ENCODE peak calls at places on chromosomes 3 and 15, in nine cellular contexts. L is A172, H is iPS-NIHi11, O is OCI-M1, A is ELR, P is GM12865, S is astrocyte of the spinal cord, J is ACHN, Q is mesothelial cell of epicardium. D is an unnamed sample.

GRCh38 chr15:68789921-68790575 is 30.6 kb downstream of the ANP32A start:
- DNase-seq in S (peak), Q (no peak), J (no peak), A (no peak), O (no peak), H (peak), P (no peak), L (no peak), D (no peak)

GRCh38 chr3:149471991-149472390 is 2.5 kb upstream of the TM4SF4 start:
- DNase-seq in H (no peak), S (no peak), P (no peak), Q (no peak), L (no peak), O (no peak), J (peak), A (peak), D (no peak)

GRCh38 chr3:110900583-110900982 is 171.0 kb upstream of the NECTIN3 start:
- DNase-seq in L (peak), Q (no peak), J (no peak), P (no peak), S (peak), A (peak), H (no peak), O (no peak), D (no peak)

GRCh38 chr3:35438101-35438500 is 201.2 kb upstream of the ARPP21 start:
- DNase-seq in P (no peak), Q (no peak), J (no peak), A (no peak), L (no peak), H (no peak), S (no peak), O (no peak), D (no peak)

GRCh38 chr3:124818398-124819150 is 68.6 kb downstream of the ITGB5 start:
- DNase-seq in L (no peak), P (no peak), O (no peak), Q (no peak), S (peak), J (no peak), A (no peak), H (no peak), D (no peak)

GRCh38 chr15:33242165-33242564 is 47.7 kb upstream of the FMN1 start:
- DNase-seq in H (peak), A (peak), P (no peak), J (peak), S (peak), O (no peak), L (peak), Q (no peak), D (no peak)

GRCh38 chr3:31922962-31923361 is 58.1 kb downstream of the OSBPL10 start:
- DNase-seq in P (no peak), H (no peak), O (no peak), Q (no peak), S (peak), L (no peak), A (no peak), J (no peak), D (no peak)

GRCh38 chr15:34769711-34770110 is 14.9 kb upstream of the GJD2 start:
- DNase-seq in L (no peak), Q (no peak), H (no peak), S (no peak), O (no peak), J (no peak), P (no peak), A (no peak), D (no peak)

GRCh38 chr3:134525293-134525692 is 39.4 kb downstream of the CEP63 start:
- DNase-seq in A (no peak), O (no peak), S (no peak), P (no peak), J (no peak), L (no peak), H (no peak), Q (no peak), D (no peak)

GRCh38 chr15:31235298-31236183 is 91.1 kb upstream of the KLF13 start:
- DNase-seq in S (no peak), A (no peak), J (no peak), H (no peak), P (peak), L (peak), Q (peak), O (peak), D (no peak)

GRCh38 chr15:30929064-30929669 is 25.5 kb downstream of the FAN1 start:
- DNase-seq in Q (no peak), S (no peak), H (no peak), O (no peak), A (peak), P (no peak), L (no peak), J (no peak), D (no peak)

GRCh38 chr15:56984681-56985515 is 66.5 kb downstream of the TCF12 start:
- DNase-seq in A (peak), H (no peak), L (peak), P (no peak), J (no peak), O (peak), S (peak), Q (no peak), D (peak)

GRCh38 chr3:127961963-127962362 is 46.9 kb downstream of the KBTBD12 start:
- DNase-seq in J (peak), O (no peak), Q (no peak), H (peak), S (peak), L (peak), P (no peak), A (peak), D (no peak)

GRCh38 chr3:58009026-58009748 is 965 bp downstream of the FLNB start:
- DNase-seq in P (peak), O (peak), J (no peak), H (peak), Q (no peak), L (no peak), A (peak), S (no peak), D (no peak)

GRCh38 chr3:149319750-149320149 is 13.7 kb downstream of the TM4SF18 start:
- DNase-seq in J (no peak), S (no peak), Q (no peak), L (no peak), H (peak), A (no peak), P (no peak), O (no peak), D (no peak)

GRCh38 chr15:62770752-62771151 is 271.8 kb upstream of the TPM1 start:
- DNase-seq in L (peak), Q (no peak), J (peak), P (no peak), O (no peak), S (peak), A (peak), H (no peak), D (no peak)

GRCh38 chr3:182121424-182121823 is 409.7 kb downstream of the SOX2 start:
- DNase-seq in A (no peak), Q (no peak), S (no peak), J (no peak), O (no peak), H (no peak), L (no peak), P (no peak), D (no peak)

GRCh38 chr3:27943106-27943505 is 221.0 kb upstream of the EOMES start:
- DNase-seq in Q (no peak), P (peak), A (peak), O (peak), L (peak), J (peak), H (peak), S (no peak), D (no peak)

GRCh38 chr3:73516656-73517055 is 108.1 kb downstream of the PDZRN3 start:
- DNase-seq in S (no peak), L (no peak), O (no peak), J (no peak), Q (no peak), P (no peak), A (no peak), H (no peak), D (no peak)

GRCh38 chr15:65824941-65825544 is 33.0 kb upstream of the DENND4A start:
- DNase-seq in O (no peak), S (peak), J (no peak), H (no peak), A (peak), L (no peak), P (no peak), Q (no peak), D (no peak)

GRCh38 chr3:142861926-142862325 is 27.0 kb downstream of the PCOLCE2 start:
- DNase-seq in J (no peak), Q (no peak), A (no peak), P (no peak), S (no peak), O (no peak), H (no peak), L (no peak), D (no peak)

GRCh38 chr3:150945226-150945625 is 27.3 kb downstream of the CLRN1 start:
- DNase-seq in H (no peak), O (no peak), J (peak), Q (no peak), A (peak), L (peak), P (no peak), S (peak), D (no peak)

GRCh38 chr15:42037650-42038049 is 16.8 kb upstream of the PLA2G4E start:
- DNase-seq in H (peak), P (no peak), J (no peak), Q (no peak), O (no peak), A (no peak), S (no peak), L (no peak), D (no peak)

GRCh38 chr3:37935290-37935668 is 55.3 kb upstream of the VILL start:
- DNase-seq in O (no peak), J (peak), H (no peak), L (peak), A (peak), P (no peak), S (peak), Q (no peak), D (no peak)

GRCh38 chr3:146715176-146715575 is 110.0 kb upstream of the PLSCR5 start:
- DNase-seq in Q (no peak), P (no peak), J (no peak), H (no peak), O (no peak), L (peak), S (peak), A (peak), D (no peak)

GRCh38 chr15:45186771-45187577 is 792 bp downstream of the SHF start:
- DNase-seq in H (no peak), J (no peak), Q (no peak), L (no peak), O (no peak), P (no peak), A (no peak), S (no peak), D (no peak)

GRCh38 chr3:126197854-126198584 is 17.6 kb upstream of the ALDH1L1 start:
- DNase-seq in Q (no peak), H (peak), L (peak), A (peak), P (peak), S (peak), J (peak), O (peak), D (no peak)

GRCh38 chr15:83475551-83475950 is 28.4 kb downstream of the SH3GL3 start:
- DNase-seq in O (no peak), A (peak), L (peak), P (no peak), S (peak), J (peak), H (peak), Q (no peak), D (no peak)

GRCh38 chr3:78831446-78831972 is 936.3 kb downstream of the ROBO1 start:
- DNase-seq in A (no peak), S (no peak), P (peak), H (no peak), O (no peak), J (no peak), L (no peak), Q (no peak), D (no peak)

GRCh38 chr15:37931868-37932267 is 2.6 kb upstream of the TMCO5A start:
- DNase-seq in S (peak), H (no peak), P (no peak), J (no peak), A (peak), Q (no peak), L (peak), O (no peak), D (no peak)

GRCh38 chr3:171173732-171174131 is 147.2 kb upstream of the SLC2A2 start:
- DNase-seq in J (peak), H (peak), O (no peak), L (peak), P (no peak), S (no peak), A (no peak), Q (no peak), D (no peak)

GRCh38 chr3:156579427-156579851 is 24.5 kb upstream of the SSR3 start:
- DNase-seq in P (no peak), O (peak), A (no peak), H (no peak), L (no peak), S (no peak), Q (no peak), J (no peak), D (peak)

GRCh38 chr3:50486219-50486888 is 17.1 kb downstream of the CACNA2D2 start:
- DNase-seq in L (peak), J (no peak), S (no peak), A (peak), H (no peak), Q (no peak), P (no peak), O (no peak), D (no peak)

GRCh38 chr3:45553469-45553974 is 41.0 kb upstream of the LIMD1 start:
- DNase-seq in Q (no peak), P (peak), O (peak), A (peak), L (peak), S (peak), J (no peak), H (no peak), D (no peak)

GRCh38 chr3:158097571-158098553 is 8.4 kb downstream of the SHOX2 start:
- DNase-seq in A (peak), Q (peak), H (peak), S (peak), J (peak), P (peak), O (peak), L (no peak), D (peak)

GRCh38 chr3:57706462-57706861 is 13.6 kb upstream of the DENND6A start:
- DNase-seq in O (peak), H (no peak), P (no peak), Q (no peak), L (peak), J (no peak), A (peak), S (peak), D (peak)

D was measured in SIG-M5.